ENCODE peak calls at places on chromosomes 1 and 21, in ten cellular contexts. S is mesothelial cell of epicardium, N is suprapubic skin, Y is OCI-LY7, V is nephron progenitor cell, O is cardiac muscle cell, J is astrocyte of the spinal cord, M is fibroblast of pulmonary artery, K is left ventricle myocardium inferior, H is HepG2. B is an unnamed sample.

GRCh38 chr1:240282061-240282830 is 190.6 kb downstream of the FMN2 start:
- DNase-seq in Y (no peak), N (no peak), V (no peak), H (no peak), O (no peak), K (no peak), M (no peak), J (no peak), S (no peak), B (no peak)

GRCh38 chr1:35488346-35488745 is 68.9 kb downstream of the KIAA0319L start:
- DNase-seq in H (no peak), J (no peak), O (no peak), S (no peak), N (no peak), V (no peak), K (no peak), M (no peak), Y (no peak), B (no peak)

GRCh38 chr1:41955461-41956159 is 36.9 kb upstream of the HIVEP3 start:
- DNase-seq in O (no peak), M (peak), J (peak), N (no peak), K (no peak), S (no peak), V (no peak), H (no peak), Y (no peak), B (no peak)

GRCh38 chr21:32641715-32642698 is 29.8 kb upstream of the CFAP298 start:
- DNase-seq in S (no peak), V (no peak), O (no peak), Y (no peak), H (no peak), J (no peak), N (no peak), M (no peak), K (no peak), B (no peak)

GRCh38 chr1:16971330-16972209 is 8.8 kb downstream of the MFAP2 start:
- DNase-seq in H (no peak), M (no peak), O (peak), S (no peak), N (no peak), V (peak), Y (no peak), K (no peak), J (peak), B (no peak)

GRCh38 chr1:163069142-163069541 is at the start of gene RGS4:
- DNase-seq in K (peak), Y (no peak), M (peak), O (peak), J (peak), N (no peak), H (peak), V (peak), S (peak), B (peak)

GRCh38 chr1:66275601-66276023 is 258.3 kb upstream of the SGIP1 start:
- DNase-seq in J (no peak), K (no peak), H (no peak), V (no peak), S (no peak), M (no peak), Y (no peak), O (no peak), N (no peak), B (no peak)

GRCh38 chr21:38712076-38712475 is 93.7 kb upstream of the ETS2 start:
- DNase-seq in O (peak), V (peak), H (peak), Y (peak), M (peak), N (no peak), S (no peak), K (no peak), J (peak), B (no peak)

GRCh38 chr1:170214980-170215910 is 69.5 kb downstream of the NTMT2 start:
- DNase-seq in S (no peak), Y (no peak), K (peak), J (no peak), V (no peak), N (no peak), M (peak), H (no peak), O (no peak), B (no peak)

GRCh38 chr21:44871576-44872265 is 1.8 kb downstream of the PTTG1IP start:
- DNase-seq in S (no peak), Y (no peak), V (no peak), N (peak), K (no peak), J (peak), O (peak), M (peak), H (peak), B (no peak)

DNA sequence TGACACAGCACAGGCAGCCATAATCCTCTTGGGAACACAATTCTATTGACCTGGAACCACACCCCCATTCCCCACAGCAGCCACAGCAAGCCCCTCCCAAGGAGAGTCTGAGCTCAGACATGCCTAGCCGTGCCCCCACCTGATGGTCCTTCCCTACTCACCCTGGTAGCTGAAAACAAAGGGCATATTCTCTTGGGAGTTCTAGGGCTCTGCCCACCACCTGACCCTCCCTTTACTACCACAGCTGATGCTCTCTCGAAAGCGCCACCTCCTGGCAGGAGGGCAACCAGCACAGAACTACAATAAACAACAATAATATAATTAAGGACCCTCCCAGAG is 184.8 kb upstream of the COA6 start:
- DNase-seq in H (peak), J (no peak), Y (peak), V (peak), N (no peak), O (no peak), S (no peak), M (no peak), K (no peak), B (no peak)
- TF ChIP-seq CTCF in H (peak), J (peak), Y (peak), V (no peak), N (no peak), O (no peak), S (no peak), M (no peak), K (no peak), B (peak)

GRCh38 chr1:24275510-24275909 is 43.6 kb upstream of the GRHL3 start:
- DNase-seq in M (peak), S (no peak), H (no peak), O (no peak), J (peak), Y (no peak), N (no peak), K (no peak), V (no peak), B (no peak)
- TF ChIP-seq CTCF in M (no peak), S (no peak), H (no peak), O (no peak), J (no peak), Y (no peak), N (no peak), K (no peak), V (no peak), B (no peak)

GRCh38 chr1:8889103-8889846 is 10.8 kb upstream of the ENO1 start:
- DNase-seq in S (no peak), K (no peak), O (no peak), H (no peak), N (no peak), J (peak), M (peak), V (no peak), Y (no peak), B (no peak)
- TF ChIP-seq CTCF in S (no peak), K (no peak), O (no peak), H (peak), N (no peak), J (no peak), M (no peak), V (no peak), Y (no peak), B (no peak)

DNA sequence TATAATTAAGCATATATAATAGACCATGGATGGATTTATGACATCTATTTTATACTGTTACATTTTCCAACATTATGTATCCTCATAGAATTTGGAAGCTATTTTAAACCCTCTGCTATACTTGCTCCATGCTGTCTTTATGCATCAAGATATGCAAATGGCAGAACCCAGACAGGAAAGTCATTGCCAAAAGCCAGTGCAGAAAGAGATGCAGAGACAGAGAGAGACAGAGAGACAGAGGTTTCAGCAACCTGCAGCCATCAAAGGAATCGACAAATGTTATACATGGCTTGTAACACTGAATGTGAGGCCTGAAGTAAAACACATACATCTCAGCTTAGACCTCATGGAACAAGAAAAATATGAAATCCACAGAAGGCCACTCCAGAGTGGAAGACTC is 7.5 kb upstream of the PTPRC start:
- DNase-seq in K (no peak), O (no peak), S (no peak), M (no peak), H (no peak), Y (no peak), N (no peak), V (no peak), J (no peak), B (no peak)
- TF ChIP-seq CTCF in K (no peak), O (no peak), S (no peak), M (no peak), H (no peak), Y (no peak), N (no peak), V (no peak), J (no peak), B (no peak)

B was measured in progenitor cell of endocrine pancreas.